ENCODE peak calls at places on chromosome 6, in four cellular contexts. N, A, Y and F are unnamed samples.
A peak's percentile ranks its signal among the peaks of the same experiment; 100 is the strongest.

GRCh38 chr6:4776967-4777925 is 1.0 kb downstream of the CDYL start:
- DNase-seq in N (no peak), A (peak; percentile 10), Y (peak; percentile 45), F (no peak)

GRCh38 chr6:109381007-109381746 is 1.1 kb downstream of the CD164 start:
- DNase-seq in N (no peak), A (no peak), Y (no peak), F (peak; percentile 34)

GRCh38 chr6:132698608-132699007 is 15.2 kb downstream of the VNN1 start:
- DNase-seq in N (no peak), A (no peak), Y (no peak), F (no peak)

GRCh38 chr6:157083343-157083742 is 240.0 kb downstream of the TMEM242 start:
- DNase-seq in N (no peak), A (no peak), Y (no peak), F (no peak)

GRCh38 chr6:158688860-158689259 is 39.0 kb downstream of the SYTL3 start:
- DNase-seq in N (no peak), A (no peak), Y (no peak), F (no peak)

GRCh38 chr6:158586652-158587051 is 26.8 kb downstream of the TMEM181 start:
- DNase-seq in N (no peak), A (no peak), Y (no peak), F (no peak)

GRCh38 chr6:125746731-125747588 is 2.5 kb upstream of the HEY2 start:
- DNase-seq in N (no peak), A (peak; percentile 41), Y (peak; percentile 75), F (peak; percentile 61)

GRCh38 chr6:46054531-46054930 is 38.9 kb upstream of the CLIC5 start:
- DNase-seq in N (no peak), A (no peak), Y (no peak), F (no peak)

GRCh38 chr6:115971785-115972184 is 88.9 kb downstream of the FRK start:
- DNase-seq in N (no peak), A (no peak), Y (no peak), F (no peak)

GRCh38 chr6:167349816-167350215 is 24.9 kb downstream of the TTLL2 start:
- DNase-seq in N (no peak), A (no peak), Y (no peak), F (no peak)

GRCh38 chr6:160337301-160337700 is 10.9 kb upstream of the SLC22A3 start:
- DNase-seq in N (peak; percentile 59), A (no peak), Y (no peak), F (peak; percentile 94)

GRCh38 chr6:72245565-72245964 is 359.2 kb downstream of the RIMS1 start:
- DNase-seq in N (no peak), A (no peak), Y (no peak), F (peak; percentile 89)

GRCh38 chr6:84166395-84166794 is 61.0 kb downstream of the CEP162 start:
- DNase-seq in N (no peak), A (no peak), Y (no peak), F (no peak)

GRCh38 chr6:119938752-119939151 is 589.2 kb upstream of the MAN1A1 start:
- DNase-seq in N (no peak), A (no peak), Y (no peak), F (no peak)

GRCh38 chr6:113299526-113299925 is 557.6 kb upstream of the MARCKS start:
- DNase-seq in N (no peak), A (no peak), Y (no peak), F (no peak)

GRCh38 chr6:90468080-90468479 is 118.8 kb downstream of the MAP3K7 start:
- DNase-seq in N (no peak), A (no peak), Y (peak; percentile 66), F (peak; percentile 81)

GRCh38 chr6:152529364-152529763 is 107.8 kb downstream of the SYNE1 start:
- DNase-seq in N (no peak), A (no peak), Y (no peak), F (no peak)

GRCh38 chr6:25179051-25179778 is 100.0 kb upstream of the CARMIL1 start:
- DNase-seq in N (no peak), A (no peak), Y (no peak), F (no peak)

GRCh38 chr6:111712398-111712797 is 106.7 kb upstream of the TRAF3IP2 start:
- DNase-seq in N (peak; percentile 39), A (no peak), Y (no peak), F (no peak)

GRCh38 chr6:111543913-111544435 is 61.0 kb upstream of the REV3L start:
- DNase-seq in N (no peak), A (no peak), Y (no peak), F (no peak)

GRCh38 chr6:42193491-42193894 is 1.3 kb downstream of the GUCA1B start:
- DNase-seq in N (peak; percentile 46), A (no peak), Y (no peak), F (peak; percentile 49)